ENCODE peak calls at places on chromosomes 3 and 15, in ten cellular contexts. V is ELR; Y is HT-29; W is NCI-H774; U is H54; O is stimulated activated CD8-positive, alpha-beta memory T cell treated with anti-CD3 and anti-CD28 coated beads, Interleukin-12 subunit alpha, Interleukin-12 subunit beta, amount 100 ng/mL, for 4 hours; X is breast epithelium; N is HT1080; H is stimulated activated CD4-positive, alpha-beta T cell treated with anti-CD3 and anti-CD28 coated beads, Interleukin-2, amount 100 ng/mL, for 48 hours; E is RCC 7860. D is an unnamed sample.
A peak's percentile ranks its signal among the peaks of the same experiment; 100 is the strongest.

GRCh38 chr3:95994338-95994737 is 820.1 kb upstream of the EPHA6 start:
- DNase-seq in V (no peak), Y (no peak), W (no peak), U (no peak), O (no peak), X (no peak), N (no peak), H (no peak), E (no peak), D (no peak)

GRCh38 chr3:65268411-65268810 is 580.6 kb upstream of the ADAMTS9 start:
- DNase-seq in V (no peak), Y (no peak), W (no peak), U (no peak), O (no peak), X (no peak), N (no peak), H (no peak), E (no peak), D (no peak)

GRCh38 chr3:146750196-146750595 is 145.1 kb upstream of the PLSCR5 start:
- DNase-seq in V (peak; percentile 48), Y (no peak), W (no peak), U (no peak), O (no peak), X (no peak), N (peak; percentile 50), H (no peak), E (no peak), D (no peak)

GRCh38 chr3:108477511-108478147 is 32.8 kb downstream of the MYH15 start:
- DNase-seq in V (peak; percentile 78), Y (peak; percentile 79), W (peak; percentile 54), U (no peak), O (no peak), X (no peak), N (peak; percentile 62), H (peak; percentile 60), E (peak; percentile 49), D (peak; percentile 74)

GRCh38 chr3:16070707-16071106 is 103.8 kb upstream of the GALNT15 start:
- DNase-seq in V (no peak), Y (no peak), W (no peak), U (no peak), O (no peak), X (no peak), N (no peak), H (no peak), E (no peak), D (no peak)

GRCh38 chr3:12420393-12420792 is 63.9 kb upstream of the TSEN2 start:
- DNase-seq in V (no peak), Y (no peak), W (no peak), U (no peak), O (no peak), X (no peak), N (no peak), H (peak; percentile 16), E (no peak), D (no peak)

GRCh38 chr15:33543957-33544356 is 233.2 kb downstream of the RYR3 start:
- DNase-seq in V (no peak), Y (no peak), W (no peak), U (no peak), O (no peak), X (no peak), N (no peak), H (no peak), E (no peak), D (no peak)

GRCh38 chr15:32878849-32879795 is 161.3 kb downstream of the GREM1 start:
- DNase-seq in V (no peak), Y (no peak), W (no peak), U (no peak), O (no peak), X (no peak), N (no peak), H (no peak), E (no peak), D (no peak)

GRCh38 chr15:101476756-101477155 is 12.8 kb downstream of the PCSK6 start:
- DNase-seq in V (no peak), Y (no peak), W (no peak), U (no peak), O (no peak), X (no peak), N (no peak), H (no peak), E (no peak), D (no peak)

GRCh38 chr3:134709076-134709475 is 58.3 kb upstream of the KY start:
- DNase-seq in V (no peak), Y (no peak), W (no peak), U (no peak), O (no peak), X (no peak), N (no peak), H (no peak), E (no peak), D (no peak)

GRCh38 chr15:83971967-83972366 is 263.6 kb upstream of the GOLGA6L4 start:
- DNase-seq in V (no peak), Y (no peak), W (no peak), U (no peak), O (no peak), X (no peak), N (no peak), H (no peak), E (no peak), D (no peak)

GRCh38 chr3:37925157-37925556 is 63.5 kb downstream of the CTDSPL start:
- DNase-seq in V (no peak), Y (no peak), W (no peak), U (no peak), O (no peak), X (no peak), N (no peak), H (no peak), E (no peak), D (no peak)

GRCh38 chr3:183698760-183699159 is 1.2 kb downstream of the YEATS2 start:
- DNase-seq in V (peak; percentile 49), Y (peak; percentile 33), W (no peak), U (peak; percentile 23), O (no peak), X (no peak), N (peak; percentile 32), H (no peak), E (no peak), D (no peak)

GRCh38 chr3:110180733-110181132 is 843.4 kb upstream of the DPPA4 start:
- DNase-seq in V (peak; percentile 5), Y (no peak), W (no peak), U (no peak), O (no peak), X (no peak), N (no peak), H (no peak), E (no peak), D (no peak)

GRCh38 chr15:44584162-44584749 is 47.3 kb downstream of the EIF3J start:
- DNase-seq in V (peak; percentile 53), Y (peak; percentile 76), W (no peak), U (peak; percentile 48), O (peak; percentile 35), X (no peak), N (peak; percentile 59), H (peak; percentile 44), E (peak; percentile 24), D (no peak)

GRCh38 chr3:72194464-72194857 is 409.5 kb upstream of the PROK2 start:
- DNase-seq in V (no peak), Y (no peak), W (no peak), U (no peak), O (no peak), X (no peak), N (no peak), H (no peak), E (no peak), D (no peak)

GRCh38 chr15:99619712-99620111 is 53.9 kb downstream of the MEF2A start:
- DNase-seq in V (no peak), Y (no peak), W (no peak), U (no peak), O (no peak), X (no peak), N (no peak), H (no peak), E (no peak), D (no peak)

GRCh38 chr3:65334045-65334665 is 646.4 kb upstream of the ADAMTS9 start:
- DNase-seq in V (peak; percentile 6), Y (no peak), W (no peak), U (no peak), O (no peak), X (no peak), N (peak; percentile 11), H (no peak), E (no peak), D (no peak)

GRCh38 chr3:17639765-17640164 is 102.7 kb downstream of the TBC1D5 start:
- DNase-seq in V (peak; percentile 94), Y (no peak), W (no peak), U (no peak), O (no peak), X (no peak), N (peak; percentile 87), H (no peak), E (peak; percentile 68), D (no peak)

GRCh38 chr3:141454906-141455602 is 31.8 kb upstream of the RASA2 start:
- DNase-seq in V (peak; percentile 95), Y (peak; percentile 77), W (peak; percentile 74), U (peak; percentile 67), O (no peak), X (no peak), N (peak; percentile 87), H (no peak), E (peak; percentile 77), D (peak; percentile 68)

GRCh38 chr3:171966533-171967136 is 72.7 kb upstream of the FNDC3B start:
- DNase-seq in V (peak; percentile 23), Y (no peak), W (no peak), U (no peak), O (no peak), X (no peak), N (no peak), H (no peak), E (no peak), D (no peak)

GRCh38 chr3:13111874-13112520 is 38.8 kb upstream of the IQSEC1 start:
- DNase-seq in V (no peak), Y (peak; percentile 43), W (peak; percentile 22), U (no peak), O (no peak), X (no peak), N (no peak), H (no peak), E (no peak), D (no peak)

GRCh38 chr3:120153294-120153693 is 59.0 kb upstream of the GSK3B start:
- DNase-seq in V (peak; percentile 95), Y (no peak), W (no peak), U (peak; percentile 23), O (no peak), X (no peak), N (peak; percentile 90), H (no peak), E (peak; percentile 35), D (no peak)